ENCODE peak calls at places on chromosome 9, in ten cellular contexts. Y, J, G, R, L, E, D, N, T and F are unnamed samples.

GRCh38 chr9:87234854-87235253 is 262.8 kb upstream of the DAPK1 start:
- DNase-seq in G (no peak), T (no peak), R (no peak), N (no peak), J (no peak), Y (no peak), E (no peak), L (no peak), D (no peak), F (no peak)

GRCh38 chr9:115164511-115164974 is 46.6 kb upstream of the TNC start:
- DNase-seq in J (no peak), D (no peak), T (peak), N (peak), Y (no peak), L (peak), G (peak), R (peak), E (no peak), F (no peak)

GRCh38 chr9:86035827-86036440 is 63.4 kb downstream of the GOLM1 start:
- DNase-seq in Y (no peak), R (no peak), T (no peak), J (no peak), N (no peak), E (no peak), G (no peak), L (no peak), D (no peak), F (no peak)

GRCh38 chr9:91033802-91034201 is 232.2 kb downstream of the SYK start:
- DNase-seq in D (no peak), G (no peak), L (peak), N (no peak), R (peak), Y (peak), T (peak), J (peak), E (no peak), F (peak)

GRCh38 chr9:90883661-90884060 is 82.0 kb downstream of the SYK start:
- DNase-seq in J (no peak), E (no peak), Y (no peak), T (no peak), R (no peak), L (no peak), D (no peak), G (no peak), N (no peak), F (no peak)

GRCh38 chr9:28927711-28928110 is 1354.4 kb upstream of the C9orf72 start:
- DNase-seq in Y (no peak), G (no peak), J (no peak), N (no peak), D (no peak), R (no peak), T (no peak), L (no peak), E (no peak), F (no peak)

GRCh38 chr9:137256839-137257238 is 1.7 kb downstream of the NELFB start:
- DNase-seq in L (no peak), J (no peak), E (no peak), Y (no peak), G (no peak), T (no peak), R (no peak), N (no peak), D (no peak), F (no peak)

GRCh38 chr9:6305954-6306563 is 22.1 kb upstream of the TPD52L3 start:
- DNase-seq in L (peak), J (peak), Y (no peak), G (no peak), E (no peak), R (peak), T (no peak), N (peak), D (no peak), F (peak)

GRCh38 chr9:134575103-134575816 is 66.3 kb upstream of the COL5A1 start:
- DNase-seq in N (no peak), J (no peak), D (no peak), L (no peak), G (no peak), E (no peak), Y (no peak), T (no peak), R (no peak), F (no peak)

GRCh38 chr9:108017671-108018070 is 528.1 kb upstream of the KLF4 start:
- DNase-seq in T (no peak), Y (no peak), N (no peak), D (no peak), L (peak), R (no peak), E (no peak), G (no peak), J (no peak), F (no peak)

GRCh38 chr9:68947842-68948569 is 65.9 kb downstream of the PRKACG start:
- DNase-seq in D (no peak), N (no peak), T (no peak), L (no peak), J (no peak), G (no peak), E (no peak), R (no peak), Y (no peak), F (no peak)

GRCh38 chr9:8560560-8561525 is 761.3 kb upstream of the DMAC1 start:
- DNase-seq in E (no peak), G (no peak), J (no peak), N (no peak), Y (no peak), T (no peak), L (peak), R (no peak), D (no peak), F (no peak)

GRCh38 chr9:72871685-72872084 is 81.2 kb downstream of the ALDH1A1 start:
- DNase-seq in J (no peak), R (peak), E (no peak), L (peak), Y (no peak), D (no peak), N (peak), T (no peak), G (no peak), F (peak)

GRCh38 chr9:115121140-115121710 is 3.3 kb upstream of the TNC start:
- DNase-seq in T (no peak), D (no peak), N (no peak), E (no peak), Y (no peak), R (peak), J (no peak), L (no peak), G (no peak), F (no peak)

GRCh38 chr9:105204416-105204815 is 40.0 kb upstream of the SLC44A1 start:
- DNase-seq in R (no peak), J (no peak), D (no peak), N (peak), L (no peak), Y (no peak), G (no peak), T (no peak), E (no peak), F (no peak)

GRCh38 chr9:134229466-134230091 is 65.2 kb upstream of the RNU6ATAC start:
- DNase-seq in L (no peak), D (no peak), J (no peak), T (no peak), N (no peak), R (no peak), Y (no peak), E (no peak), G (no peak), F (no peak)

GRCh38 chr9:108869092-108869725 is 7.1 kb downstream of the ACTL7A start:
- DNase-seq in D (no peak), G (no peak), N (peak), Y (no peak), E (no peak), J (no peak), R (no peak), L (no peak), T (no peak), F (no peak)

GRCh38 chr9:93060746-93061259 is 2.3 kb downstream of the SUSD3 start:
- DNase-seq in G (no peak), J (peak), Y (no peak), D (no peak), R (no peak), T (no peak), E (no peak), N (peak), L (no peak), F (peak)

GRCh38 chr9:137582286-137582860 is 3.6 kb upstream of the DPH7 start:
- DNase-seq in N (peak), T (no peak), D (no peak), Y (peak), L (peak), J (peak), R (no peak), E (no peak), G (peak), F (no peak)

GRCh38 chr9:87713278-87713989 is 12.5 kb upstream of the CTSL start:
- DNase-seq in R (no peak), N (peak), E (peak), J (no peak), G (peak), Y (peak), D (peak), L (no peak), T (peak), F (no peak)

GRCh38 chr9:79300153-79300552 is 271.6 kb upstream of the TLE4 start:
- DNase-seq in Y (no peak), G (no peak), J (no peak), N (no peak), E (no peak), T (no peak), R (no peak), D (no peak), L (no peak), F (no peak)

GRCh38 chr9:108634669-108635462 is 220.9 kb downstream of the ACTL7B start:
- DNase-seq in G (no peak), R (no peak), E (no peak), D (no peak), Y (no peak), L (no peak), N (no peak), T (no peak), J (no peak), F (no peak)

GRCh38 chr9:70053864-70054263 is 10.2 kb downstream of the MAMDC2 start:
- DNase-seq in Y (peak), E (no peak), D (no peak), L (no peak), G (no peak), J (no peak), R (no peak), T (no peak), N (peak), F (no peak)

GRCh38 chr9:81317939-81318338 is 371.4 kb downstream of the TLE1 start:
- DNase-seq in D (peak), T (no peak), R (no peak), G (no peak), N (peak), Y (no peak), J (no peak), L (peak), E (no peak), F (no peak)

GRCh38 chr9:104144336-104144735 is 50.2 kb downstream of the SMC2 start:
- DNase-seq in D (no peak), N (no peak), T (no peak), R (no peak), L (no peak), G (no peak), Y (no peak), J (no peak), E (no peak), F (no peak)

GRCh38 chr9:81602887-81603680 is 86.3 kb downstream of the TLE1 start:
- DNase-seq in R (no peak), L (no peak), T (no peak), E (no peak), Y (no peak), G (no peak), D (no peak), J (no peak), N (no peak), F (no peak)

GRCh38 chr9:108444400-108445358 is 411.1 kb downstream of the ACTL7B start:
- DNase-seq in N (peak), L (peak), R (no peak), T (peak), E (no peak), G (no peak), D (peak), J (no peak), Y (peak), F (no peak)

GRCh38 chr9:73038613-73039012 is 85.8 kb upstream of the ALDH1A1 start:
- DNase-seq in R (no peak), E (peak), G (peak), D (no peak), L (no peak), Y (no peak), J (no peak), T (peak), N (peak), F (no peak)

GRCh38 chr9:2053883-2054845 is 39.0 kb downstream of the SMARCA2 start:
- DNase-seq in T (no peak), R (peak), D (peak), E (no peak), L (no peak), N (peak), Y (peak), G (no peak), J (peak), F (peak)

GRCh38 chr9:12794024-12794799 is 19.4 kb downstream of the LURAP1L start:
- DNase-seq in N (peak), R (no peak), L (no peak), Y (no peak), G (no peak), E (no peak), T (no peak), J (no peak), D (no peak), F (no peak)

DNA sequence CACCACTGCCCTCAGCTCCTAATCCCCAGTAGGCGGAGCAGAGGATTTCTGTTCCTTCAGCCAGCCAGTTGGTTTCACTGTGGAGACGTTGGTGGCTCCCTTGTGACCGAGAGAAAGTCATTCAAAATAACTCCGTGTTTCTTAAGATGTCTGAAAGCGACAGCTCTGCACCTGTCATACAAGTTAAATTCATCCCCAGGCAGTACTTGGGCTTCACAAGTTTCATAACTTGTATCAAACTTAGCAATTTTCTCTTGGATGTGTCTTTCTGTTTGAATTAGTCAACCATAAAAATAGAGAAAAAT is 410 bp upstream of the CDKN2B start:
- DNase-seq in L (no peak), T (no peak), J (no peak), E (no peak), Y (no peak), N (no peak), G (no peak), R (no peak), D (no peak), F (no peak)
- H3K4me3 ChIP-seq in L (peak), T (peak), J (peak), E (peak), Y (no peak), N (peak), G (peak), R (no peak), D (peak), F (peak)

DNA sequence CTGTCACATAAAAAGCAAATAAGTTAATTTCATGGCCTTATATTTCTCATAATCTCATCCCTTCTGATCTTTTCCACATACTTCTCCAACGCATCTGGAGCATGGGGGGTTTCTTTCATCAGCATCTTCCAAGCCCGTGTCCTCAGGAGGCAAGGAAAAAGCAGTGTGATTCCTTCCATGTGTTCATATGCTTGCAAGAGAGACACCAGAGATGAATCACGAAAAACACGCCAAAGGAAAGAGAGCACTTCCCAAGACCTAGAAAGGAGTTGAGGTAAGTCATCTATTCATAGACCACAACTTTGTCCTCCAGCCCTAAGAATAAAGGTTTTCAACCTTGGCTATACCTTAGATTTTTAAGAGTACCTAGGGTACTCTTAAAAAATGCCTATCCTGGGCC is 26.0 kb upstream of the SVEP1 start:
- DNase-seq in T (no peak), R (no peak), E (no peak), Y (no peak), D (no peak), G (no peak), J (no peak), N (no peak), L (no peak), F (no peak)
- H3K4me3 ChIP-seq in T (no peak), R (no peak), E (no peak), Y (no peak), D (no peak), G (no peak), J (no peak), N (no peak), L (no peak), F (no peak)

GRCh38 chr9:126781186-126781585 is 23.7 kb upstream of the ZBTB43 start:
- DNase-seq in D (no peak), N (no peak), T (no peak), R (no peak), L (no peak), J (no peak), E (no peak), Y (no peak), G (no peak), F (no peak)
- H3K4me3 ChIP-seq in D (no peak), N (no peak), T (peak), R (no peak), L (no peak), J (no peak), E (peak), Y (no peak), G (peak), F (no peak)

GRCh38 chr9:121286973-121287721 is 19.2 kb downstream of the GSN start:
- DNase-seq in T (peak), J (no peak), L (peak), G (peak), D (peak), E (peak), N (peak), Y (peak), R (no peak), F (no peak)
- H3K4me3 ChIP-seq in T (peak), J (no peak), L (peak), G (peak), D (no peak), E (peak), N (peak), Y (no peak), R (no peak), F (no peak)

GRCh38 chr9:33794560-33794959 is 801 bp upstream of the PRSS3 start:
- DNase-seq in L (no peak), E (no peak), D (no peak), J (no peak), R (no peak), N (no peak), Y (no peak), T (no peak), G (no peak), F (no peak)
- H3K4me3 ChIP-seq in L (no peak), E (no peak), D (no peak), J (no peak), R (no peak), N (no peak), Y (no peak), T (no peak), G (no peak), F (no peak)

DNA sequence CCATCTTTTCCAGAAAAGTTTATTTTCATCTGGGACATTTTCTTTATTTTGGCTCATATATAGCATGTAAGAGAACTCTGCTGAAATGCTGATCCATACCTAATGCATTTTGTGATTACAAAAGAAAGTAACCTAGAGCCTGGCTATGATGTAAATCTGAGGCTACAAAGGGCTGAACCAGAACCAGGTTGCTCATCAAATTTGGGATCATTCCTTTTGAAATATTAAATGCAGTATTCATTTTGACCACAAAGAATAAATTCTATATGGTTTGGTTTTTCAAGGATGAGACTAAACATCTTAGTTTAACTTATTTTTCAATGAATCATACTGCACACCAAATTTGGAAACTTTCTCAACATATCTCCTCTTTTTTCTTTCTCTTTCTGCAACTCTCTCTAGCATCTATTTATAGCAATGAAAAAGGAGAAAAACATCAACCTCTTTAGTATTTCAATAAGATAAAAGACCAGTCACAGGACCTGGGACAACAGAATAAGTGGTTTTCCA is 46.5 kb downstream of the CEMIP2 start:
- DNase-seq in R (no peak), E (no peak), D (no peak), J (no peak), Y (no peak), G (no peak), T (no peak), N (no peak), L (no peak), F (no peak)
- H3K4me3 ChIP-seq in R (no peak), E (no peak), D (no peak), J (no peak), Y (no peak), G (no peak), T (no peak), N (no peak), L (no peak), F (no peak)

GRCh38 chr9:126033956-126034355 is 286.8 kb downstream of the PBX3 start:
- DNase-seq in G (no peak), E (no peak), N (no peak), L (no peak), J (no peak), R (no peak), Y (no peak), T (no peak), D (no peak), F (no peak)

GRCh38 chr9:126031116-126031515 is 283.9 kb downstream of the PBX3 start:
- DNase-seq in E (no peak), D (no peak), T (no peak), N (no peak), R (no peak), L (no peak), G (no peak), J (no peak), Y (no peak), F (no peak)

GRCh38 chr9:126033318-126033717 is 286.1 kb downstream of the PBX3 start:
- DNase-seq in Y (no peak), E (no peak), T (no peak), L (no peak), R (no peak), J (no peak), N (no peak), G (no peak), D (no peak), F (no peak)

GRCh38 chr9:126030716-126031115 is 283.5 kb downstream of the PBX3 start:
- DNase-seq in T (no peak), R (no peak), E (no peak), L (no peak), G (no peak), D (no peak), J (no peak), N (no peak), Y (no peak), F (no peak)

GRCh38 chr9:126032135-126032534 is 285.0 kb downstream of the PBX3 start:
- DNase-seq in R (no peak), Y (no peak), N (no peak), L (no peak), G (no peak), J (no peak), T (no peak), E (no peak), D (no peak), F (no peak)
- H3K4me3 ChIP-seq in R (no peak), Y (no peak), N (no peak), L (no peak), G (no peak), J (no peak), T (no peak), E (no peak), D (no peak), F (no peak)

GRCh38 chr9:132879443-132880310 is 979 bp downstream of the SPACA9 start:
- DNase-seq in R (no peak), N (no peak), J (no peak), D (no peak), L (no peak), E (no peak), G (no peak), Y (no peak), T (no peak), F (no peak)
- H3K4me3 ChIP-seq in R (no peak), N (no peak), J (no peak), D (no peak), L (peak), E (peak), G (no peak), Y (no peak), T (peak), F (no peak)

DNA sequence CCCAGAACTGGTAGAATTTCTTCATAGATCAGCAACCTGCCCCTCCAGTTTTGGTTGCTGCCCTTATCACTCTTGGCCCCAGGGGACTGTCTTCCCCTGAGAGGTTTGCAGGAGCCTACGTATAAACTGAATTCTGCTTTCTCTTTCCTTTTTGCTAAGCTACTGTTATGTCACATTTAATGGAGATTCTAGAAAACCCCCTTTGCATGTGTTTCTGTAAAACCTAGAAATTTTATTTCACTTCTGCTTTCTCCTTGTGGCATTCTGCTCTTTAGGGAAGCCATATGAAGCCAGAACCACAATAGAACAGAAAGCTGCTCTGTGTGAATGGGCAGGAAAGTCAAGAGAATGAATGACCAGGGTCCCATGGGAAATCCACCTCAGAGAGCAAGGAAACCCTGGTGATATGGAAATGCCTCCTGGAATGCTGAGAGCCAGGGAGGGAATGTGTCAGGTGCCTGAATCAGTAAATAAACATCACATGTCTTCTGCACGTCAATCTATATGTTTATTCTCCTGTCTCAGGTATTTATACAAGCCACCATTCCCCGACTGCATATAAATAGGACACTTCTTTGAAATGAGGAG is 3.4 kb downstream of the IFNA2 start:
- DNase-seq in J (peak), T (no peak), N (no peak), R (peak), L (no peak), E (no peak), G (no peak), D (no peak), Y (no peak), F (peak)
- H3K4me3 ChIP-seq in J (no peak), T (no peak), N (no peak), R (peak), L (no peak), E (peak), G (no peak), D (no peak), Y (no peak), F (peak)